ENCODE peak calls at places on chromosomes 5 and 9, in eight cellular contexts. T, L, O, Y, U, Z, N and A are unnamed samples. For H3K4me1, the result is how much of the 10 kb centered on the place peaks cover.

GRCh38 chr5:98096155-98096554 is 677.3 kb upstream of the RGMB start:
- DNase-seq in T (peak), L (no peak), O (no peak), Y (no peak), U (no peak), Z (no peak), N (peak), A (no peak)

GRCh38 chr9:4519604-4520003 is 29.3 kb downstream of the SLC1A1 start:
- DNase-seq in T (no peak), L (no peak), O (no peak), Y (no peak), U (no peak), Z (no peak), N (peak), A (no peak)

GRCh38 chr9:10062629-10063395 is 550.0 kb downstream of the PTPRD start:
- DNase-seq in T (peak), L (no peak), O (no peak), Y (no peak), U (no peak), Z (no peak), N (peak), A (no peak)

GRCh38 chr5:147512640-147513334 is 2.9 kb upstream of the DPYSL3 start:
- DNase-seq in T (no peak), L (no peak), O (no peak), Y (no peak), U (no peak), Z (no peak), N (no peak), A (no peak)

GRCh38 chr5:133480866-133481265 is 131.5 kb downstream of the FSTL4 start:
- DNase-seq in T (no peak), L (no peak), O (no peak), Y (no peak), U (no peak), Z (no peak), N (no peak), A (no peak)

GRCh38 chr5:173327084-173327947 is 898 bp downstream of the STC2 start:
- DNase-seq in T (peak), L (no peak), O (no peak), Y (no peak), U (no peak), Z (no peak), N (peak), A (no peak)

GRCh38 chr5:83530186-83530585 is 58.6 kb downstream of the VCAN start:
- DNase-seq in T (peak), L (no peak), O (no peak), Y (no peak), U (no peak), Z (no peak), N (peak), A (no peak)

GRCh38 chr9:80796662-80797426 is 892.5 kb downstream of the TLE1 start:
- DNase-seq in T (no peak), L (no peak), O (peak), Y (no peak), U (no peak), Z (no peak), N (no peak), A (no peak)

GRCh38 chr5:159913048-159913447 is 3.2 kb upstream of the ADRA1B start:
- DNase-seq in T (peak), L (no peak), O (peak), Y (no peak), U (no peak), Z (no peak), N (peak), A (no peak)

GRCh38 chr5:78243639-78244038 is 50.9 kb downstream of the AP3B1 start:
- DNase-seq in T (peak), L (no peak), O (no peak), Y (no peak), U (no peak), Z (no peak), N (peak), A (no peak)

GRCh38 chr5:156647034-156647451 is 203.1 kb upstream of the PPP1R2B start:
- DNase-seq in T (peak), L (no peak), O (no peak), Y (no peak), U (no peak), Z (no peak), N (no peak), A (no peak)

GRCh38 chr9:93318441-93318840 is 133.0 kb upstream of the FAM120A start:
- DNase-seq in T (no peak), L (no peak), O (no peak), Y (no peak), U (no peak), Z (no peak), N (no peak), A (peak)

GRCh38 chr9:133114886-133115603 is 6.0 kb downstream of the RALGDS start:
- DNase-seq in T (no peak), L (peak), O (peak), Y (peak), U (no peak), Z (peak), N (no peak), A (peak)
- H3K4me1 ChIP-seq in T (half or more), L (half or more), O (under half), Y (under half), U (half or more), Z (half or more), N (under half), A (half or more)

DNA sequence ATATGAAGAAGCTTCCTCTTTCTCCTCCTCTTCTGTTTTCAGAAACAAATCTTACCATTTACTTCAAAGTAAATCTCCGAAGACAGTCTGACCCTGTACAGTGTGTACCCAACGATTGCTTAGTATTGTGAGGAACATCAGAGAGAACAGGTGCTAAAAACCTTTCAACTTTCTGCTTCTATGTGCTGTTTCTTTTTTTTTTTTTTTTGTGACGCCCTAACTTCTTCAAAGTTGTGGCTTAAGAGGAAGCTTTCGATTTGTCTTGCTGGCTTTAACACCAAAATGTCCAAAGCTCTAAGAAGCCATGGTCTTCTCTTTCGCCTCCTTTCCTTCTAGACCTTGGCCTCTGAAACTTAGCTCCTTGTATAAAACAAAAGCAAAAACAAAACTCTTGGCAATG is 1.2 kb downstream of the TNFSF8 start:
- DNase-seq in T (no peak), L (peak), O (no peak), Y (no peak), U (no peak), Z (no peak), N (no peak), A (no peak)
- H3K27ac ChIP-seq in T (no peak), L (peak), O (no peak), Y (no peak), U (no peak), Z (peak), N (no peak), A (no peak)

GRCh38 chr5:142313693-142314092 is 11.1 kb downstream of the SPRY4 start:
- DNase-seq in T (no peak), L (no peak), O (no peak), Y (no peak), U (no peak), Z (no peak), N (no peak), A (no peak)

GRCh38 chr5:142313275-142313674 is 11.5 kb downstream of the SPRY4 start:
- DNase-seq in T (no peak), L (no peak), O (no peak), Y (no peak), U (no peak), Z (no peak), N (no peak), A (no peak)

GRCh38 chr5:142314606-142315005 is 10.2 kb downstream of the SPRY4 start:
- DNase-seq in T (no peak), L (no peak), O (no peak), Y (no peak), U (no peak), Z (no peak), N (no peak), A (no peak)

GRCh38 chr5:142315231-142315900 is 9.5 kb downstream of the SPRY4 start:
- DNase-seq in T (no peak), L (no peak), O (no peak), Y (no peak), U (no peak), Z (no peak), N (no peak), A (no peak)

DNA sequence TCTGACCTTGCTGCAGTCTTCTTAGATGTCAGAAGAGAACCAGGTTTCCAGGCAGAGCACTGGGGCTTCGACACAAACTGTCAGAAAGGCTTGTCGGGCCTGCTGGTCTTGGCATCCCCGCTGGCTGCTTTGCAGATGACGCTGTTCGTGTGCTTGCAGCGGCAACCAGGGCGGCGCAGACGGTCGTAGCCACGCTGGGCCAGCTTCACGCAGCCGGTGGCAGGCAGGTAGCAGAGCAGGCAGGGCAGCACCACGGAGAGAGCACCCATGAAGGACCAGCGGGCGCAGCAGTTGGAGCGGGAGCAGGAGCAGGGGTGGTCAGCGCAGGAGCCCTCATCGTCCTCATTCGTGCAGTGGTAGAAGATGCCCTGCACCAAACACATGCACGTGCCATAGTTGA is 10.7 kb downstream of the SPRY4 start:
- DNase-seq in T (no peak), L (no peak), O (no peak), Y (no peak), U (no peak), Z (no peak), N (no peak), A (no peak)
- H3K4me1 ChIP-seq in T (under half), L (under half), O (under half), Y (under half), U (half or more), Z (half or more), N (under half), A (under half)

GRCh38 chr9:94907246-94907936 is 180.9 kb downstream of the AOPEP start:
- DNase-seq in T (no peak), L (no peak), O (no peak), Y (no peak), U (no peak), Z (no peak), N (no peak), A (no peak)
- H3K27ac ChIP-seq in T (no peak), L (no peak), O (peak), Y (peak), U (peak), Z (peak), N (no peak), A (peak)

DNA sequence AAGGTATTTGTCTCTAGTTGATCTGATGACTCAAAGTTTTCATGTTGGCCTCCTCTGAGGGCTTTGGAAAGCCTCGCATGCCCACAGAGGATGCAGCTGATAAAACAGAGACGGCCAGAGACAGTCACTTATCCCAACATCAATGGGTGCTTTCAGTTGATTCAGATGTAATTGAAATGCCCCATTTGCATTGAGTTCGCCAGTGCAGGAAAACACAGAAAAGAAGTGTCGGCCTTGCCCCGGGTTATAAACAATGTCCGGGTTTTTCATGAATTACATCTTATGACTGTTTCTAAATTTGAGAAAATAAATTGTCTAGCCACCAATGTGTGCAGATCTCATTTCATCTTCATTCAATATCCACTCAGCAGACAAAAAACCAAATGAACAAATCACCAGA is 42.2 kb upstream of the ICE1 start:
- DNase-seq in T (peak), L (no peak), O (no peak), Y (no peak), U (no peak), Z (no peak), N (no peak), A (no peak)
- H3K4me1 ChIP-seq in T (under half), L (under half), O (under half), Y (under half), U (under half), Z (under half), N (under half), A (under half)

DNA sequence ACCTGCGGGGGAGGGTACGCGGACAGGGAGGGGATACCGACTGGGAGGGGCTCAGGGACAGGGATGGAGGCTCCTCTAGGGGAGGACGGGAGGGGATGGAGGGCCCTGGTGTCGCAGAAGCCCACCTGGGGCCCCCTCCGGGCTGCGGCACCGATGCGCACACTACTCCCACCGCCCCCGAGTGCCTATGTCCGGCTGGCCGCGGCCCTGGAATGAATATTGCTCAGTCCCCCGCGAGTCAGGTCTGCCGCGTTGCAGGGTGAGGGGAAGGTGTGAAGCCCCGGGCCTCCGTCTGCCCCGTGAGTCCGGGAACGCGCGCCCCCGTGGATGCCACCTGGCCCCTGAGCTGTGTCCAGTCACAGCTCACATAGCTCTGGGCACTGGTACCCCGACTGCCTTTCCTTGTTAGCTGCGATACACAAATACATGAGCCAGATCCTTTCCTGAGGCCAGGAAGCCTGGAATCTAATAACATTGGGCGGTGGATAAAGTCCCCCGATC is 44.5 kb upstream of the PRSS3 start:
- DNase-seq in T (no peak), L (no peak), O (no peak), Y (no peak), U (no peak), Z (no peak), N (peak), A (no peak)
- H3K27ac ChIP-seq in T (no peak), L (no peak), O (no peak), Y (no peak), U (no peak), Z (no peak), N (no peak), A (no peak)